ENCODE peak calls at places on chromosomes 5 and 9, in nine cellular contexts. W is left ventricle myocardium inferior, E is PC-3, B is mammary epithelial cell, K is Peyer's patch, L is ascending aorta, A is sigmoid colon, Y is cardiac fibroblast, S is fibroblast of the aortic adventitia. R is an unnamed sample.

GRCh38 chr9:102405218-102405867 is 589.8 kb upstream of the CYLC2 start:
- DNase-seq in W (no peak), E (no peak), B (no peak), K (no peak), L (no peak), A (no peak), Y (no peak), S (no peak), R (no peak)

GRCh38 chr9:34486572-34486971 is 28.0 kb downstream of the DNAI1 start:
- DNase-seq in W (no peak), E (no peak), B (no peak), K (no peak), L (no peak), A (no peak), Y (no peak), S (no peak), R (no peak)

GRCh38 chr5:90802695-90803317 is 244.2 kb downstream of the ADGRV1 start:
- DNase-seq in W (no peak), E (peak), B (peak), K (no peak), L (no peak), A (no peak), Y (peak), S (peak), R (peak)

GRCh38 chr5:12292610-12293204 is 388.5 kb upstream of the CTNND2 start:
- DNase-seq in W (no peak), E (peak), B (peak), K (no peak), L (no peak), A (no peak), Y (peak), S (no peak), R (peak)

GRCh38 chr9:88313364-88314220 is 74.7 kb upstream of the SPIN1 start:
- DNase-seq in W (no peak), E (no peak), B (no peak), K (no peak), L (no peak), A (peak), Y (no peak), S (no peak), R (no peak)

GRCh38 chr9:133632806-133633680 is 3.1 kb upstream of the DBH start:
- DNase-seq in W (no peak), E (no peak), B (no peak), K (no peak), L (no peak), A (no peak), Y (no peak), S (no peak), R (no peak)

GRCh38 chr5:141492168-141492885 is 3.4 kb downstream of the PCDHGC5 start:
- DNase-seq in W (no peak), E (no peak), B (no peak), K (no peak), L (no peak), A (peak), Y (no peak), S (no peak), R (no peak)

GRCh38 chr9:107870221-107870620 is 380.7 kb upstream of the KLF4 start:
- DNase-seq in W (no peak), E (no peak), B (no peak), K (no peak), L (no peak), A (no peak), Y (no peak), S (no peak), R (no peak)

GRCh38 chr5:78243639-78244038 is 50.9 kb downstream of the AP3B1 start:
- DNase-seq in W (no peak), E (peak), B (peak), K (no peak), L (no peak), A (no peak), Y (peak), S (peak), R (peak)

GRCh38 chr9:1954238-1954637 is 60.9 kb upstream of the SMARCA2 start:
- DNase-seq in W (no peak), E (no peak), B (no peak), K (no peak), L (no peak), A (no peak), Y (no peak), S (no peak), R (no peak)

GRCh38 chr5:159269723-159270122 is 6.6 kb downstream of the UBLCP1 start:
- DNase-seq in W (no peak), E (no peak), B (no peak), K (no peak), L (no peak), A (no peak), Y (no peak), S (no peak), R (no peak)

GRCh38 chr9:82457959-82458358 is 469.4 kb downstream of the SPATA31D1 start:
- DNase-seq in W (no peak), E (no peak), B (no peak), K (no peak), L (no peak), A (no peak), Y (no peak), S (no peak), R (no peak)

GRCh38 chr9:130084337-130084736 is 30.6 kb downstream of the GPR107 start:
- DNase-seq in W (no peak), E (no peak), B (no peak), K (no peak), L (no peak), A (peak), Y (no peak), S (no peak), R (no peak)

GRCh38 chr9:12964271-12964670 is 189.5 kb downstream of the LURAP1L start:
- DNase-seq in W (no peak), E (no peak), B (no peak), K (no peak), L (no peak), A (no peak), Y (no peak), S (no peak), R (peak)

GRCh38 chr5:13505326-13505725 is 439.2 kb downstream of the DNAH5 start:
- DNase-seq in W (no peak), E (no peak), B (no peak), K (no peak), L (no peak), A (no peak), Y (no peak), S (no peak), R (no peak)

GRCh38 chr9:27844797-27845196 is 271.5 kb upstream of the C9orf72 start:
- DNase-seq in W (no peak), E (no peak), B (no peak), K (no peak), L (no peak), A (no peak), Y (no peak), S (no peak), R (no peak)

GRCh38 chr9:127608104-127608966 is 3.7 kb upstream of the STXBP1 start:
- DNase-seq in W (peak), E (peak), B (peak), K (peak), L (no peak), A (peak), Y (peak), S (no peak), R (peak)

GRCh38 chr9:84121991-84122523 is 141.5 kb downstream of the RMI1 start:
- DNase-seq in W (no peak), E (no peak), B (peak), K (no peak), L (no peak), A (no peak), Y (peak), S (peak), R (peak)

GRCh38 chr9:71626395-71626794 is 141.9 kb downstream of the CEMIP2 start:
- DNase-seq in W (no peak), E (peak), B (peak), K (no peak), L (no peak), A (no peak), Y (no peak), S (no peak), R (no peak)

GRCh38 chr9:71619926-71620325 is 148.4 kb downstream of the CEMIP2 start:
- DNase-seq in W (no peak), E (no peak), B (no peak), K (no peak), L (no peak), A (no peak), Y (no peak), S (no peak), R (no peak)

GRCh38 chr9:71624728-71625127 is 143.6 kb downstream of the CEMIP2 start:
- DNase-seq in W (no peak), E (no peak), B (no peak), K (no peak), L (no peak), A (no peak), Y (no peak), S (no peak), R (no peak)

DNA sequence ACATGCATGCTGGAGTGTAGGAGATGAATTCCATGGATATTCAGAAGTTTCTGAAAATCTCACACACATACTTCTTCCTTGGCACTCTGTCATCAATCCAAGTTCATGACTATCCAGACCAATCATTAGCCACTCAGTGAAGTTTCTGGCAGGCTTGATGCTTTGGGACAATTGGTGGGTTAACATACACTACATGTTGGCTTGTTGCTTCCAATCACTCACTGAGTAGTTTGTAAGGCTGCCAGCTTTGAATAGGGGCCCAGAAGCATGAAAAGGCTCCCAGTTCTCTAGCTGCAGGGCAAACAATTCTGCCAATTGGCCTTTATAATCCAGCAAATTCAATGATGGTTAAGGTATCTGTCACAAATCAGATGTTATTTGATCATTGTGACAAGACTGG is 147.5 kb downstream of the CEMIP2 start:
- DNase-seq in W (no peak), E (no peak), B (no peak), K (no peak), L (no peak), A (no peak), Y (no peak), S (no peak), R (no peak)
- H3K4me3 ChIP-seq in W (no peak), E (no peak), B (no peak), K (no peak), L (no peak), A (no peak), Y (no peak), S (no peak), R (no peak)

DNA sequence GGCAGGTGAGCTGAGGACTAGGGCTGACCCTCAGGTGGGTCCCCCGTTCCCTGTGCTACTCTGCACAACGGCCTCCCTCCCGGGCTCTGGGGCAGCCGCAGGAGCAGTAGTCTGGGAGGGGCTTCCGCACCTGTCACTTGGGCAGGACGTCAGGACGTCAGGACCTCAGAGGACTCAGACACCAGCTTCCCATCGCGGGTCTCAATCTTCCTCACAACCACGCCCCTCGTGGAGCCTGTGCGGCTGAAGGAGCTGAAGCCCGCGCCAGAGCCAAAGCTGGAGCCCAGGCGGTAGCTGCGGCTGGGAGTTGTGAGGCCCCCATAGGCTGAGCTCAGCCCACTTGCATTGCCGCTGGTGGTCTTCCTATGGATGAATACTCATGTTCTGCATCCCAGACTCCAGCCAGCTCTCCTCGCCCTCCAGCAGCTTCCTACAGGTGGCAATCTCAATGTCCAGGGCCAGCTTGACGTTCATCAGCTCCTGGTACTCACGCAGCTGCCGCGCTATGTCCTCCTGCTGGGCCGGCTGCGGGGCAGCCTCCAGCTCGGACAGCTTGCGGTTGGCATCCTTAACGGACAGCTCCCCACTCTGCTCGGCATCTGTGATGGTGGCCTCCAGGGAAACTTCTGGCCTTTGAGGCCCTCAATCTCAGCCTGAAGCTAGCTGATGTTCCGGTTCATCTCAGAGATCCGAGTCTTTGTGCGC is 381.4 kb upstream of the RGMB start:
- DNase-seq in W (no peak), E (no peak), B (no peak), K (no peak), L (no peak), A (no peak), Y (no peak), S (no peak), R (no peak)
- TF ChIP-seq CTCF in W (no peak), E (no peak), B (no peak), K (no peak), L (no peak), A (no peak), Y (no peak), S (no peak), R (no peak)

GRCh38 chr9:108967916-108968315 is 33.7 kb downstream of the ABITRAM start:
- DNase-seq in W (peak), E (no peak), B (no peak), K (no peak), L (no peak), A (no peak), Y (no peak), S (no peak), R (no peak)

GRCh38 chr9:108972626-108973209 is 38.5 kb downstream of the ABITRAM start:
- DNase-seq in W (no peak), E (no peak), B (no peak), K (no peak), L (no peak), A (no peak), Y (peak), S (peak), R (peak)

GRCh38 chr9:108972186-108972585 is 38.0 kb downstream of the ABITRAM start:
- DNase-seq in W (no peak), E (no peak), B (no peak), K (no peak), L (no peak), A (no peak), Y (no peak), S (no peak), R (peak)

GRCh38 chr9:108978121-108978694 is 35.1 kb downstream of the CTNNAL1 start:
- DNase-seq in W (no peak), E (no peak), B (no peak), K (no peak), L (no peak), A (no peak), Y (no peak), S (peak), R (no peak)

GRCh38 chr9:108973876-108974275 is 39.4 kb downstream of the CTNNAL1 start:
- DNase-seq in W (no peak), E (no peak), B (no peak), K (no peak), L (no peak), A (no peak), Y (no peak), S (no peak), R (peak)
- H3K4me3 ChIP-seq in W (no peak), E (no peak), B (no peak), K (no peak), L (no peak), A (no peak), Y (no peak), S (no peak), R (no peak)

GRCh38 chr5:37554938-37555337 is 175.8 kb downstream of the WDR70 start:
- DNase-seq in W (no peak), E (peak), B (peak), K (no peak), L (no peak), A (no peak), Y (peak), S (no peak), R (peak)
- TF ChIP-seq CTCF in W (peak), E (peak), B (peak), K (peak), L (no peak), A (no peak), Y (peak), S (peak), R (peak)

DNA sequence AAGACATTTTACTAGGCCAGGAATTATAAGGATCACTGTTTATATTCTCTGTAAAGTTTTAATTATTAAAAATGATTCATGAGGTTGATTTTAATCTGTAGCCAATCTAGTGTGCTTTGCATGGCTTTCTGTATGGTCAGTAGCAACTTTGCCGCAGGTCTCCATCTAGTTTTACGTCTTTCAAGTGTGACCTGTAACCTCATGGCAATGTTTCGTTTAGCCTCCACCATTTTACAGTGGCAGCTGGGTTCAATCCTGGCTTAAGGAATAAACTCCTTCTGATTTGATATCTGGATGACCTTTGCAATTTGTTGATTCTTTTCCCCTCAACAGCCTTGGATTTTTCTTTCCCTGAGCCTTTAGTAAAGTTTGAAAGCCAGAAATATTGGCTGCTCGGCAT is 434.5 kb upstream of the CDH9 start:
- DNase-seq in W (no peak), E (no peak), B (no peak), K (no peak), L (no peak), A (no peak), Y (no peak), S (no peak), R (no peak)
- H3K4me3 ChIP-seq in W (peak), E (no peak), B (no peak), K (no peak), L (no peak), A (no peak), Y (no peak), S (no peak), R (no peak)

GRCh38 chr5:77077821-77078176 is 9.3 kb downstream of the ZBED3 start:
- DNase-seq in W (no peak), E (no peak), B (no peak), K (no peak), L (no peak), A (no peak), Y (no peak), S (no peak), R (no peak)
- TF ChIP-seq CTCF in W (no peak), E (no peak), B (no peak), K (no peak), L (no peak), A (peak), Y (no peak), S (no peak), R (no peak)

R was measured in choroid plexus epithelial cell.